ENCODE peak calls at places on chromosomes 4 and X, in six cellular contexts. X is NAMALWA, P is AG08396, L is glutamatergic neuron, D is tibial artery, Z is lower leg skin. A is an unnamed sample.

GRCh38 chr4:133143775-133144430 is 5.2 kb upstream of the PCDH10 start:
- DNase-seq in D (no peak), Z (no peak), X (no peak), P (no peak), L (no peak), A (no peak)

GRCh38 chrX:119015407-119016242 is 41.2 kb downstream of the LONRF3 start:
- DNase-seq in X (peak), Z (no peak), P (peak), D (peak), L (no peak), A (no peak)

GRCh38 chr4:87848622-87849351 is 16.0 kb downstream of the MEPE start:
- DNase-seq in D (peak), P (peak), X (peak), L (peak), Z (no peak), A (peak)

GRCh38 chrX:9829308-9830267 is 43.4 kb downstream of the SHROOM2 start:
- DNase-seq in Z (no peak), L (no peak), P (no peak), D (no peak), X (no peak), A (no peak)

GRCh38 chr4:174284181-174284886 is 623 bp downstream of the CEP44 start:
- DNase-seq in P (peak), L (no peak), X (peak), Z (no peak), D (no peak), A (no peak)

GRCh38 chr4:70382691-70383181 is at the start of gene SMR3B:
- DNase-seq in L (no peak), X (no peak), D (no peak), P (no peak), Z (no peak), A (no peak)

GRCh38 chrX:2732076-2732475 is 19.8 kb upstream of the XG start:
- DNase-seq in P (no peak), D (no peak), Z (peak), L (no peak), X (no peak), A (no peak)

GRCh38 chrX:17632942-17633341 is 104.4 kb upstream of the SCML1 start:
- DNase-seq in X (no peak), L (no peak), D (no peak), Z (no peak), P (no peak), A (no peak)

GRCh38 chr4:185254434-185254833 is 45.0 kb downstream of the SNX25 start:
- DNase-seq in L (no peak), D (no peak), P (no peak), X (no peak), Z (no peak), A (no peak)